ENCODE peak calls at places on chromosomes 7 and 10, in nine cellular contexts. P is spleen, F is psoas muscle, Q is tibial nerve, Y is adrenal gland, L is K562, Z is GM23338, O is right cardiac atrium, T is pancreas. H is an unnamed sample.

GRCh38 chr10:31697271-31698168 is 231.1 kb downstream of the ARHGAP12 start:
- DNase-seq in Y (peak; percentile 77), Q (peak; percentile 80), O (peak; percentile 94), L (no peak), F (peak; percentile 90), P (peak; percentile 84), Z (no peak), T (no peak), H (no peak)

GRCh38 chr10:133209117-133209516 is 20.9 kb upstream of the UTF1 start:
- DNase-seq in O (no peak), F (no peak), L (no peak), Z (no peak), Y (no peak), Q (no peak), T (no peak), P (no peak), H (no peak)

GRCh38 chr7:80385512-80385911 is 126.4 kb downstream of the GNAT3 start:
- DNase-seq in L (no peak), O (no peak), Q (no peak), T (no peak), P (no peak), F (no peak), Y (no peak), Z (no peak), H (no peak)

GRCh38 chr7:92758796-92759431 is 77.5 kb downstream of the CDK6 start:
- DNase-seq in F (no peak), Y (no peak), Z (no peak), O (no peak), Q (no peak), P (no peak), L (no peak), T (no peak), H (no peak)

GRCh38 chr10:42989481-42989921 is 87.4 kb upstream of the RET start:
- DNase-seq in P (peak; percentile 55), O (no peak), Z (no peak), L (no peak), F (no peak), Q (no peak), T (peak; percentile 45), Y (no peak), H (no peak)

GRCh38 chr7:103687272-103687671 is 241.3 kb upstream of the SLC26A5 start:
- DNase-seq in Z (no peak), P (no peak), Q (no peak), L (no peak), T (no peak), O (no peak), Y (no peak), F (no peak), H (no peak)

GRCh38 chr7:151247016-151247580 is 1.4 kb downstream of the SMARCD3 start:
- DNase-seq in F (peak; percentile 86), T (peak; percentile 53), Y (no peak), Z (no peak), O (no peak), Q (no peak), L (peak; percentile 53), P (no peak), H (no peak)

GRCh38 chr10:30992671-30993070 is 39.0 kb downstream of the ZNF438 start:
- DNase-seq in F (no peak), Q (no peak), P (no peak), O (no peak), L (no peak), Y (no peak), Z (no peak), T (no peak), H (no peak)

GRCh38 chr7:16466087-16466472 is 542 bp upstream of the SOSTDC1 start:
- DNase-seq in Y (no peak), F (no peak), O (no peak), P (no peak), L (no peak), Z (no peak), Q (no peak), T (no peak), H (no peak)

GRCh38 chr10:123395906-123396305 is 241.7 kb downstream of the BUB3 start:
- DNase-seq in T (no peak), Z (no peak), O (no peak), P (no peak), L (no peak), F (no peak), Q (no peak), Y (no peak), H (no peak)

GRCh38 chr10:15244635-15245197 is 76.2 kb upstream of the NMT2 start:
- DNase-seq in T (no peak), O (no peak), P (no peak), Y (no peak), F (no peak), L (peak; percentile 67), Z (no peak), Q (no peak), H (no peak)

GRCh38 chr10:86225098-86225782 is 141.4 kb downstream of the GRID1 start:
- DNase-seq in Q (no peak), T (no peak), Y (no peak), F (no peak), P (no peak), O (no peak), Z (no peak), L (peak; percentile 12), H (peak; percentile 56)

GRCh38 chr7:98418271-98418635 is 17.4 kb upstream of the BAIAP2L1 start:
- DNase-seq in L (no peak), F (no peak), Q (no peak), O (no peak), P (peak; percentile 39), Z (no peak), Y (no peak), T (no peak), H (no peak)

GRCh38 chr10:111612273-111612672 is 535.4 kb downstream of the ADRA2A start:
- DNase-seq in L (no peak), Z (no peak), Y (no peak), P (no peak), T (no peak), Q (no peak), F (no peak), O (no peak), H (no peak)

GRCh38 chr7:147197006-147197405 is 1080.4 kb downstream of the CNTNAP2 start:
- DNase-seq in T (no peak), Q (no peak), F (no peak), Z (no peak), L (no peak), P (no peak), O (no peak), Y (no peak), H (no peak)
- H3K4me3 ChIP-seq in T (no peak overlapping the region), Q (no peak overlapping the region), F (no peak overlapping the region), Z (no peak overlapping the region), L (no peak overlapping the region), P (no peak overlapping the region), O (no peak overlapping the region), Y (no peak overlapping the region), H (no peak overlapping the region)

DNA sequence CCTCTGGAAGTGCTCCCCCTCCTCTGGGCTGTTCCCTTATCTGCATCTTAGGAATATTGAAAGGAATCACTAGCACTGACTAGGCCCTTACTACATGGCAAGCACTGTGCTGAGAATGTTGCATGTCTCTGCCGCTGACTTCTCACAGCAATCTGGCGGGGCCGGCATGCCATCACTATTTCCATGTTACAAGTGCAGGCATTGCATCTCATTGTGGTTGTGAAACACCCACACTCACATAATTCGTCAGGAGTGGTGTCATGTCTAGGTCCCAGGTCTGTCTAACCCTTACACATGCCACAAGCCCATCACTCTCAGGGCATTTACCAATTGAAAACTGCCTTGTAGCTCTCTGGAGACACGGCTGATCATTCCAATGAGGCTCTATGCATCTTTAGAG is 8.5 kb upstream of the IL2RA start:
- DNase-seq in Y (no peak), Q (no peak), P (no peak), O (no peak), F (no peak), T (no peak), L (no peak), Z (no peak), H (peak; percentile 33)
- H3K4me1 ChIP-seq in Y (no peaks in the 10 kb centered on the region), Q (no peaks in the 10 kb centered on the region), P (peaks cover 71% of the 10 kb centered on the region), O (peaks cover 7% of the 10 kb centered on the region), F (no peaks in the 10 kb centered on the region), T (no peaks in the 10 kb centered on the region), L (no peaks in the 10 kb centered on the region), Z (no peaks in the 10 kb centered on the region), H (no peaks in the 10 kb centered on the region)

GRCh38 chr7:108415821-108416536 is 40.3 kb downstream of the NRCAM start:
- DNase-seq in Z (no peak), Q (no peak), O (no peak), F (no peak), T (no peak), P (no peak), L (peak; percentile 38), Y (peak; percentile 51), H (no peak)
- H3K4me3 ChIP-seq in Z (no peak overlapping the region), Q (no peak overlapping the region), O (no peak overlapping the region), F (no peak overlapping the region), T (no peak overlapping the region), P (no peak overlapping the region), L (no peak overlapping the region), Y (no peak overlapping the region), H (no peak overlapping the region)

DNA sequence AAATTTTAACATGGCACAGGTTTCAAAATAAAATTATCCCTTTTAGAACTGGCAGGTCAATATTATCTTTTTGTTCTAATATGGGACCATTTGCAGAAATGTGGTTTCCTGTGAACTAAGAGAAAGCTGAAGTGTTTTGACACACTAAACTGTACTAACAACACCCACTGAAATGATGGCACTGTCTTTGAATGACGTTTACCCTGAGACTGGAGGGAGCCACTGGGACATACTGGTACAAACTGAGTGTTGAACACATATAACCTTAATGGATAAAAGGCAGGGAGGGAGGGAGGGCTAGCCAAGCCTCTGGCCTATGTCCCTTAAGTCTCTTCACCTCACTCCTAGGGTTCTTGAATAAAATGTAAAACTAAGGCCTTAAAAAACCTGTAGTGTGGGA is 95.9 kb downstream of the PDE1C start:
- DNase-seq in Q (no peak), P (no peak), O (no peak), T (no peak), Y (no peak), Z (no peak), L (no peak), F (no peak), H (no peak)
- H3K4me1 ChIP-seq in Q (no peaks in the 10 kb centered on the region), P (no peaks in the 10 kb centered on the region), O (peaks cover 4% of the 10 kb centered on the region), T (no peaks in the 10 kb centered on the region), Y (no peaks in the 10 kb centered on the region), Z (no peaks in the 10 kb centered on the region), L (no peaks in the 10 kb centered on the region), F (no peaks in the 10 kb centered on the region), H (no peaks in the 10 kb centered on the region)

DNA sequence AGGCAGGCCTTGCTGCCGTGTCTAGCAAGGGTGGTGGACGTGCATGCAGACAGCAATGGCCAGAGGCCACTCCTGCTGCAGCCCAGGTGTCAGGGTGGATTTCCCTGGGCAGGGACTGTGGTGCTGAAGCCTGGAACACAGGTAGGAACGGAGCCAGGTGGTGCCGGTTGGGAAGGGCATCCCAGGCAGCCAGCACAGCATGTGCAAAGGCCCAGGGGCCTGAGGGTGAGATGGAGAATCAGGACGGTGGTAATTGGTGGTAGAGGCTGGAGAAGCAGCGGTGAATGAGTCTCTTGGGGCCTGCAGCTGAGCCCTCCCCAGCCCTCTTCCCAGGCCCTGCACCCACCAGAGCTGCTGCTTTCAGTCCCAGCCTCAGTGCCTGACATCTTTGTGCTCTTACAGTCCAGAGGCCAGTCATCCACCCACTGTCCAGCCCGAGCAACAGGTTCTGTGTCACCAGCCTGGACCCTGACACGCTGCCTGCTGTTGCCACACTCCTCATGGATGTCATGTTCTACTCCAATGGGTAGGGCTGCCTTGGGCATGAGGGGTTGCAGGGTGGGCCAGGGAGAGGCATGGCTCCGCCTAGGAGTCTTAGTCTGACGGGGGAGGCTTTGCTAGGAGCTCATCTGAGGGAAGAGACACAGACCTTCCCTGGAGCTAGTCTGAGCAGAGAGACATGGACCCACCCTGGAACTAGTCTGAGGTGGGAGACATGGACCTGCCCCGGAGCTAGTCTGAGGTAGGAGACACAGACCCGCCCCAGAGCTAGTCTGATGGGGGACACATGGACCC is 54.3 kb downstream of the CASTOR2 start:
- DNase-seq in F (no peak), P (no peak), L (no peak), Y (no peak), Z (no peak), T (no peak), Q (no peak), O (no peak), H (no peak)
- H3K4me3 ChIP-seq in F (no peak overlapping the region), P (no peak overlapping the region), L (no peak overlapping the region), Y (no peak overlapping the region), Z (no peak overlapping the region), T (no peak overlapping the region), Q (no peak overlapping the region), O (no peak overlapping the region), H (no peak overlapping the region)

H was measured in cardiac muscle cell.